ENCODE peak calls at places on chromosomes 5 and 9, in ten cellular contexts. S is WTC11; W is stimulated activated CD4-positive, alpha-beta T cell treated with anti-CD3 and anti-CD28 coated beads, TNF-alpha, amount 100 ng/mL, for 4 hours; D is HTR-8/SVneo; I is SHP77; V is activated CD8-positive, alpha-beta memory T cell treated with anti-CD3 and anti-CD28 coated beads for 1 hour; X is hypothalamus; J is HS-27A; U is NAMALWA; C is neural progenitor cell. K is an unnamed sample.

GRCh38 chr5:132427285-132428146 is 58.0 kb downstream of the SLC22A5 start:
- DNase-seq in X (peak), V (no peak), I (peak), J (no peak), W (peak), S (no peak), D (no peak), C (no peak), U (peak), K (no peak)

GRCh38 chr9:105405514-105406131 is 42.2 kb upstream of the FSD1L start:
- DNase-seq in W (no peak), V (peak), D (no peak), U (peak), I (no peak), C (peak), X (no peak), J (no peak), S (no peak), K (no peak)

GRCh38 chr9:35659340-35659739 is 1.2 kb downstream of the CCDC107 start:
- DNase-seq in S (no peak), J (no peak), I (no peak), W (no peak), D (no peak), X (no peak), U (no peak), V (no peak), C (no peak), K (no peak)

GRCh38 chr5:172179032-172179989 is 8.7 kb downstream of the STK10 start:
- DNase-seq in I (no peak), X (no peak), W (no peak), D (peak), S (no peak), J (no peak), U (no peak), C (no peak), V (no peak), K (no peak)

GRCh38 chr9:107024193-107024592 is 161.2 kb downstream of the ZNF462 start:
- DNase-seq in C (no peak), I (no peak), U (peak), J (no peak), X (no peak), V (no peak), D (no peak), S (no peak), W (no peak), K (no peak)

GRCh38 chr5:143559586-143559985 is 156.1 kb upstream of the NR3C1 start:
- DNase-seq in X (no peak), D (no peak), W (no peak), I (no peak), V (no peak), S (no peak), U (no peak), J (no peak), C (no peak), K (no peak)

GRCh38 chr5:43400082-43400481 is 12.1 kb downstream of the CCL28 start:
- DNase-seq in I (no peak), U (no peak), W (no peak), S (no peak), X (no peak), J (no peak), D (peak), C (no peak), V (no peak), K (no peak)

GRCh38 chr9:131273791-131274673 is 2.3 kb downstream of the FAM78A start:
- DNase-seq in U (peak), J (no peak), X (no peak), D (no peak), I (no peak), C (no peak), W (no peak), S (no peak), V (no peak), K (no peak)

GRCh38 chr5:158848634-158849033 is 251.1 kb downstream of the EBF1 start:
- DNase-seq in X (no peak), U (peak), J (no peak), C (no peak), W (no peak), D (no peak), I (no peak), V (no peak), S (no peak), K (no peak)

GRCh38 chr5:178462846-178463245 is 127.3 kb downstream of the COL23A1 start:
- DNase-seq in U (no peak), X (no peak), C (no peak), W (no peak), J (no peak), D (no peak), V (no peak), S (no peak), I (no peak), K (no peak)

GRCh38 chr5:9787813-9788600 is 157.9 kb upstream of the TAS2R1 start:
- DNase-seq in X (no peak), I (no peak), W (no peak), V (no peak), S (no peak), C (peak), U (no peak), D (no peak), J (no peak), K (no peak)

GRCh38 chr9:27548055-27548741 is 18.6 kb upstream of the MOB3B start:
- DNase-seq in J (no peak), X (no peak), C (peak), I (no peak), U (peak), V (no peak), D (no peak), W (no peak), S (no peak), K (peak)

GRCh38 chr5:371811-372555 is 50.5 kb downstream of the AHRR start:
- DNase-seq in S (no peak), J (no peak), X (no peak), U (no peak), W (no peak), D (no peak), I (no peak), C (no peak), V (no peak), K (no peak)

GRCh38 chr9:76366275-76366674 is 28.0 kb downstream of the RFK start:
- DNase-seq in J (no peak), I (no peak), V (no peak), C (no peak), S (no peak), W (no peak), U (no peak), X (no peak), D (no peak), K (no peak)

GRCh38 chr9:13707635-13708410 is 428.3 kb upstream of the MPDZ start:
- DNase-seq in W (no peak), U (no peak), C (no peak), D (no peak), I (no peak), S (no peak), V (no peak), X (no peak), J (no peak), K (no peak)

GRCh38 chr5:148484651-148485050 is 100.9 kb downstream of the FBXO38 start:
- DNase-seq in U (no peak), X (no peak), I (no peak), J (no peak), V (no peak), W (no peak), D (no peak), S (no peak), C (no peak), K (no peak)

GRCh38 chr9:76374702-76375543 is 19.3 kb downstream of the RFK start:
- DNase-seq in D (peak), I (peak), X (no peak), V (no peak), W (no peak), J (no peak), S (peak), C (peak), U (no peak), K (no peak)

GRCh38 chr9:75414367-75415160 is 326.2 kb downstream of the OSTF1 start:
- DNase-seq in V (no peak), J (no peak), X (no peak), W (no peak), U (no peak), C (no peak), S (no peak), D (no peak), I (no peak), K (no peak)

GRCh38 chr9:136260936-136261472 is 15.4 kb upstream of the QSOX2 start:
- DNase-seq in S (no peak), I (no peak), C (no peak), W (no peak), J (no peak), X (no peak), V (no peak), U (no peak), D (no peak), K (no peak)

GRCh38 chr9:104836235-104836634 is 72.3 kb downstream of the NIPSNAP3B start:
- DNase-seq in U (no peak), V (no peak), I (no peak), X (no peak), C (no peak), D (no peak), J (no peak), W (no peak), S (no peak), K (no peak)

GRCh38 chr9:23598994-23599393 is 227.0 kb downstream of the ELAVL2 start:
- DNase-seq in V (no peak), S (no peak), I (no peak), U (no peak), W (no peak), D (no peak), C (no peak), X (no peak), J (no peak), K (no peak)